ENCODE peak calls at places on chromosomes 11 and 22, in six cellular contexts. W is H9, N is IMR-90, B is mesenchymal stem cell, Y is neuronal stem cell, T is H1. O is an unnamed sample.

GRCh38 chr22:46139895-46140350 is 10.4 kb upstream of the PPARA start:
- DNase-seq in W (no peak), N (no peak), B (no peak), Y (no peak), T (no peak), O (no peak)

GRCh38 chr22:50301581-50301991 is 5.9 kb downstream of the PLXNB2 start:
- DNase-seq in W (no peak), N (no peak), B (no peak), Y (no peak), T (no peak), O (no peak)

GRCh38 chr11:79973701-79974626 is 533.1 kb upstream of the TENM4 start:
- DNase-seq in W (peak; percentile 60), N (peak; percentile 31), B (peak; percentile 1), Y (peak; percentile 31), T (no peak), O (peak; percentile 82)

GRCh38 chr11:12167098-12167999 is 57.0 kb downstream of the MICAL2 start:
- DNase-seq in W (no peak), N (peak; percentile 97), B (peak; percentile 94), Y (no peak), T (no peak), O (peak; percentile 70)

GRCh38 chr22:44424867-44425351 is 73.1 kb downstream of the RTL6 start:
- DNase-seq in W (no peak), N (no peak), B (no peak), Y (no peak), T (no peak), O (no peak)

GRCh38 chr11:79794057-79794456 is 353.2 kb upstream of the TENM4 start:
- DNase-seq in W (no peak), N (no peak), B (no peak), Y (no peak), T (no peak), O (peak; percentile 87)

GRCh38 chr22:35539910-35540599 is 576 bp upstream of the RASD2 start:
- DNase-seq in W (no peak), N (peak; percentile 22), B (peak; percentile 43), Y (peak; percentile 52), T (peak; percentile 74), O (peak; percentile 44)

GRCh38 chr11:75029836-75030631 is 41.3 kb downstream of the NEU3 start:
- DNase-seq in W (peak; percentile 13), N (peak; percentile 45), B (peak; percentile 59), Y (no peak), T (peak; percentile 3), O (no peak)

GRCh38 chr11:68751331-68751856 is at the start of gene TESMIN:
- DNase-seq in W (peak; percentile 96), N (peak; percentile 46), B (peak; percentile 74), Y (peak; percentile 84), T (peak; percentile 99), O (peak; percentile 95)

GRCh38 chr11:116598556-116598955 is 174.2 kb downstream of the BUD13 start:
- DNase-seq in W (no peak), N (no peak), B (no peak), Y (no peak), T (no peak), O (no peak)

GRCh38 chr11:44870142-44870541 is 80.5 kb downstream of the TP53I11 start:
- DNase-seq in W (no peak), N (no peak), B (no peak), Y (no peak), T (no peak), O (no peak)

GRCh38 chr11:60953781-60954180 is 1.8 kb upstream of the SLC15A3 start:
- DNase-seq in W (no peak), N (peak; percentile 44), B (peak; percentile 8), Y (no peak), T (no peak), O (peak; percentile 6)

GRCh38 chr22:29314074-29314473 is 1.4 kb downstream of the RASL10A start:
- DNase-seq in W (no peak), N (no peak), B (no peak), Y (no peak), T (no peak), O (no peak)

GRCh38 chr22:28604961-28605360 is 74.7 kb downstream of the TTC28 start:
- DNase-seq in W (no peak), N (peak; percentile 17), B (no peak), Y (no peak), T (no peak), O (no peak)

GRCh38 chr11:20762112-20762511 is 92.7 kb downstream of the NELL1 start:
- DNase-seq in W (no peak), N (no peak), B (no peak), Y (no peak), T (no peak), O (no peak)

DNA sequence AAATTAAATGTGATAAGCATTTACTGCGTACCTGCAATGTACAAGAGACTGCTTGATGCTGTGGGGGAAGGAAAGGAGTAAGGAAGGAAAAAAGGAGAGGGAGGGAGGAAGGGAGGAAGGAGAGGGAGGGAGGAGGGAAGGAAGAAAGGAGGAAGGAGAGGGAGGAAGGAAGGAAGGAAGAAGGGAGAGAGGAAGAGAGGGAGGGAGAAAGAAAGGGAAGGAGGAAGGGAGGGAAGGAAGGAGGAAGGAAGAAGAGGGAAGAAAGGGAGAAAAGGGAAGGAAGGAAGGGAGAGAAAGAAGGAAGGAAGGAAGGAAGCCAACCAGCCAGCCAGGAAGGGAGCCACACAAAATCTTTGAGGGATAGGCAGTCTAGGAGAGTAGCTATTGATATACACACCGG is 44.0 kb upstream of the MYO18B start:
- DNase-seq in W (no peak), N (no peak), B (no peak), Y (no peak), T (no peak), O (no peak)
- H3K27ac ChIP-seq in W (no peak overlapping the region), N (no peak overlapping the region), B (no peak overlapping the region), Y (no peak overlapping the region), T (no peak overlapping the region), O (no peak overlapping the region)

DNA sequence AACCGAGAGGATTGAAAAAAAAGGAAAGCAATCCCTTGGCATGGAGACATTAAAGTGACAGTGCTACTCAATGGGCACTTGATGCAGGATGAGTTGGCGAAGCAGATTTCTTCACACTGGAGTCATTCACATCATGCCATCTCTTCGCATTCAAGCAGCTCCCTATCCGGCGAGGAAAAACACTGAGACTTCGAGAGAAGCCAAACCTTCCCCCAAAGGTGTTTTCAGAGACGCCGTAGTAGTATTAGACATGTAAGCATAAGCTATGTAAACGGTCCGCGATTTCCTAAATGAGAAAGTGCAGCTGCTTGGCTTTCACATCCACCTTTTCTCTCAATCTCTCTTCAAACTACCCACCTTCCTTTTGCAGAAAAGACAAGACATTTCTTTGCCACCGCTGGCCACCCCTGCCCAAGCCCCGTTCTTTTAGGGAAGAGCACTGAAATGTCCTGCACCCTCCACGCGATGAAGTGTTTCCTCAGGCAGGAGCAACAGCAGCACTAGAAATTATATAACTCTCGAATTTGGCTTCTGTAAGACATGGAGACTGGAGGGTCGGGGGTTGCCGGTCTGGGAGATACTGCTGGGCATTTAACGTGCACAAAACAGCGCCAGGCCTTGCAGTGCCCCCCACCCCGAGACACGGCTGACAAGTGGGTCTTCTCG is at the start of gene DLG2:
- DNase-seq in W (no peak), N (peak; percentile 44), B (peak; percentile 57), Y (peak; percentile 15), T (no peak), O (peak; percentile 53)
- H3K4me2 ChIP-seq in W (peak within 1 kb of the TSS; percentile 94), N (peak within 1 kb of the TSS; percentile 90), B (peak within 1 kb of the TSS; percentile 82), Y (peak within 1 kb of the TSS; percentile 79), T (peak within 1 kb of the TSS; percentile 99), O (peak within 1 kb of the TSS; percentile 84)

DNA sequence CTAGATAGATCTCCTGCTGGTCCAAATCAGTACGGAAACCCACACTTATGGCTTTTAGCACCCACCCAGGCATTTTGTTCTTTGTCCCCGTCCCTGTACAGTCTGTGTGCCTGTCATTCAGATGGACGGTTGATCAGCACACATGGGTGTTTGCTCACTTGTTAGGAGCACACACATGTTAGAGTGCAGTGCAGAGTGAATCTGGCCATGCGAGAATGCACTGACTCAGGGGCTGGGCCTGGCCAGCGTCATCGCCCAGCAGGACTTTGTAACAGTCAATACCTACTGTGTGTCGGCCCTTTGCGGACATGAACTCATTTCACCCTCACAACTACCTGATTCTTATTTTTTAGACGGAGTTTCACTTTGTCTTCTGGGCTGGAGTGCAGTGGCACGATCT is 3.4 kb downstream of the RPS6KA4 start:
- DNase-seq in W (no peak), N (no peak), B (no peak), Y (no peak), T (no peak), O (no peak)
- H2BK15ac ChIP-seq in W (no peak overlapping the region), N (no peak overlapping the region), B (no peak overlapping the region), Y (no peak overlapping the region), T (no peak overlapping the region), O (no peak overlapping the region)

GRCh38 chr11:19646308-19646707 is 66.3 kb upstream of the NAV2 start:
- DNase-seq in W (no peak), N (peak; percentile 30), B (no peak), Y (no peak), T (no peak), O (no peak)
- H3K27ac ChIP-seq in W (no peak overlapping the region), N (no peak overlapping the region), B (no peak overlapping the region), Y (no peak overlapping the region), T (no peak overlapping the region), O (no peak overlapping the region)

GRCh38 chr11:96520939-96521338 is 131.1 kb downstream of the JRKL start:
- DNase-seq in W (no peak), N (no peak), B (no peak), Y (no peak), T (no peak), O (no peak)

GRCh38 chr11:96530473-96530872 is 140.7 kb downstream of the JRKL start:
- DNase-seq in W (no peak), N (no peak), B (no peak), Y (no peak), T (no peak), O (no peak)

GRCh38 chr11:96524475-96524874 is 134.7 kb downstream of the JRKL start:
- DNase-seq in W (no peak), N (peak; percentile 0), B (peak; percentile 0), Y (no peak), T (no peak), O (no peak)
- H3K4me2 ChIP-seq in W (no peak overlapping the region), N (peak overlapping the region; percentile 76), B (no peak overlapping the region), Y (no peak overlapping the region), T (no peak overlapping the region), O (no peak overlapping the region)